ENCODE peak calls at places on chromosomes 12 and 14, in four cellular contexts. K, X, U and F are unnamed samples.

GRCh38 chr12:14849664-14850063 is 6.3 kb upstream of the ART4 start:
- DNase-seq in U (no peak), K (no peak), X (peak; percentile 38), F (no peak)

GRCh38 chr12:89117448-89118034 is 234.8 kb downstream of the DUSP6 start:
- DNase-seq in X (no peak), K (no peak), U (no peak), F (no peak)

GRCh38 chr12:24996102-24996797 is 47.3 kb upstream of the BCAT1 start:
- DNase-seq in X (no peak), K (no peak), U (no peak), F (no peak)

GRCh38 chr14:51442513-51443175 is 202.6 kb downstream of the TMX1 start:
- DNase-seq in K (no peak), X (peak; percentile 59), U (no peak), F (no peak)

GRCh38 chr12:32549675-32550079 is 129.4 kb upstream of the DNM1L start:
- DNase-seq in X (no peak), U (no peak), K (no peak), F (no peak)

GRCh38 chr12:8519208-8519607 is 5.9 kb downstream of the CLEC4D start:
- DNase-seq in X (no peak), K (no peak), U (no peak), F (no peak)

GRCh38 chr12:82593901-82594396 is 92.8 kb upstream of the TMTC2 start:
- DNase-seq in K (no peak), U (no peak), X (no peak), F (no peak)

GRCh38 chr14:105879503-105879866 is 353.1 kb downstream of the TMEM121 start:
- DNase-seq in X (no peak), K (peak; percentile 27), U (no peak), F (no peak)

GRCh38 chr12:117037296-117038022 is 61.8 kb downstream of the TESC start:
- DNase-seq in K (no peak), U (no peak), X (no peak), F (no peak)

GRCh38 chr14:104976198-104977007 is 1.8 kb downstream of the AHNAK2 start:
- DNase-seq in K (peak; percentile 94), U (peak; percentile 93), X (peak; percentile 78), F (peak; percentile 76)

GRCh38 chr14:50067723-50068495 is 48.5 kb downstream of the VCPKMT start:
- DNase-seq in K (peak; percentile 7), X (no peak), U (no peak), F (no peak)

GRCh38 chr12:89566615-89567014 is 40.8 kb upstream of the POC1B start:
- DNase-seq in X (peak; percentile 18), U (no peak), K (no peak), F (no peak)

GRCh38 chr14:23052182-23052623 is 5.1 kb downstream of the CDH24 start:
- DNase-seq in X (no peak), U (peak; percentile 50), K (no peak), F (no peak)

GRCh38 chr12:39620664-39621658 is 1.4 kb upstream of the ABCD2 start:
- DNase-seq in K (no peak), U (no peak), X (no peak), F (peak; percentile 21)

GRCh38 chr12:116502989-116503496 is 56.1 kb upstream of the MAP1LC3B2 start:
- DNase-seq in X (no peak), U (no peak), K (no peak), F (no peak)

GRCh38 chr14:99522025-99522401 is 40.8 kb downstream of the CCNK start:
- DNase-seq in U (peak; percentile 30), X (no peak), K (no peak), F (no peak)
- H3K4me1 ChIP-seq in U (no peaks in the 10 kb centered on the region), X (peaks cover 20% of the 10 kb centered on the region), K (peaks cover 22% of the 10 kb centered on the region), F (peaks cover 22% of the 10 kb centered on the region)

GRCh38 chr12:111163422-111163821 is 205.5 kb downstream of the PHETA1 start:
- DNase-seq in U (no peak), X (no peak), K (no peak), F (no peak)
- TF ChIP-seq CTCF in U (no peak), X (no peak), K (no peak), F (no peak)

GRCh38 chr12:123163227-123163626 is 12.3 kb upstream of the PITPNM2 start:
- DNase-seq in U (no peak), K (no peak), X (no peak), F (no peak)

GRCh38 chr12:123167329-123167728 is 16.4 kb upstream of the PITPNM2 start:
- DNase-seq in X (no peak), U (no peak), K (no peak), F (no peak)

GRCh38 chr12:123165537-123165936 is 14.6 kb upstream of the PITPNM2 start:
- DNase-seq in X (no peak), K (no peak), U (no peak), F (no peak)

GRCh38 chr12:123164222-123164621 is 13.3 kb upstream of the PITPNM2 start:
- DNase-seq in U (no peak), K (no peak), X (no peak), F (no peak)

GRCh38 chr12:123164710-123165261 is 13.9 kb upstream of the PITPNM2 start:
- DNase-seq in U (no peak), K (peak; percentile 25), X (no peak), F (no peak)
- H3K27ac ChIP-seq in U (no peak overlapping the region), K (no peak overlapping the region), X (no peak overlapping the region), F (no peak overlapping the region)

GRCh38 chr12:109461049-109461845 is 15.9 kb downstream of the KCTD10 start:
- DNase-seq in X (no peak), U (no peak), K (peak; percentile 84), F (no peak)

GRCh38 chr12:109463776-109464175 is 13.3 kb downstream of the KCTD10 start:
- DNase-seq in K (no peak), U (peak; percentile 62), X (no peak), F (no peak)

GRCh38 chr12:109461846-109462766 is 15.0 kb downstream of the KCTD10 start:
- DNase-seq in U (peak; percentile 93), X (peak; percentile 90), K (peak; percentile 94), F (no peak)

GRCh38 chr12:109464642-109465351 is 12.3 kb downstream of the KCTD10 start:
- DNase-seq in U (no peak), X (no peak), K (no peak), F (no peak)

GRCh38 chr12:109462868-109463692 is 14.0 kb downstream of the KCTD10 start:
- DNase-seq in U (peak; percentile 87), K (peak; percentile 97), X (peak; percentile 93), F (no peak)
- H3K4me1 ChIP-seq in U (peaks cover 65% of the 10 kb centered on the region), K (peaks cover 100% of the 10 kb centered on the region), X (peaks cover 73% of the 10 kb centered on the region), F (peaks cover 16% of the 10 kb centered on the region)

GRCh38 chr14:37597538-37598084 is 2.2 kb downstream of the TTC6 start:
- DNase-seq in X (no peak), K (no peak), U (no peak), F (no peak)
- TF ChIP-seq CTCF in X (no peak), K (no peak), U (no peak), F (no peak)

DNA sequence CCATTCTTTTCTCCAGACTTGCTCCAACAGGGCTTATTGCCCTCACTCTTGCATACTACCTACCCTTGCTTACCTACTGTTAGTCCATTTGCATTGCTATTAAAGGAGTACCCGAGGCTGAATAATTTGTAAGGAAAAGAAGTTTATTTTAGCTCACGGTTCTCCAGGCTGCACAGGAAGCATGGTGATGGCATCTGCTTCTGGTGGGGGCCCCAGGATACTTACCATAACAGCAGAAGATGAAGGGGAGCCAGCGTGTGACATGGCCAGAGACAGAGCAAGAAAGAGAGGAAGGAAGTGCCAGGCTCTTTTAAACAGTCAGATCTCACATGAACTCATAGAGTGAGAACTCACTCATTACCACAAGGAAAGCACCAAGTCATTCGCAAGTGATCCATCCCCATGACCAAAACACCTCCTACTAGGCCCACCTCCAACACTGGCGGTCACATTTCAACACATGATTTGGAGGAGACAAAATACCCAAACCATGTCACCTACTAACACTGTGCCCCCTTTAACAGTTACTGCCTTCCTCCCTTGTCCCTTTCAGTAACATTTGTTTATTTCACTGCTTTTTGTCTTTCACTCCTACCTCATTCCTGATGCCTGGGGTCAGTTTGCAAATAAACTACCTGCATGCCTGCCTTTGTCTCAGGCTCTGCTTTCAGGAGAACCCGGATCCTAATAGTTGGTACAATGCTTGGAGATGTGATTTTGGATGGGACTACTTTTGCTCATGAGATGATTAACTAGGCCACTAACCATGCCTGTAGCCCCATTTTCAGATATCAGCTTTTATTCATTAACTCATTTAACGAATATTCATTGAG is 41.6 kb upstream of the CSRP2 start:
- DNase-seq in X (no peak), K (no peak), U (no peak), F (no peak)
- H3K27ac ChIP-seq in X (no peak overlapping the region), K (no peak overlapping the region), U (no peak overlapping the region), F (no peak overlapping the region)

GRCh38 chr14:90645842-90646443 is 170.3 kb downstream of the TTC7B start:
- DNase-seq in K (no peak), X (no peak), U (no peak), F (no peak)
- H3K4me1 ChIP-seq in K (peaks cover 7% of the 10 kb centered on the region), X (no peaks in the 10 kb centered on the region), U (peaks cover 52% of the 10 kb centered on the region), F (no peaks in the 10 kb centered on the region)